ENCODE peak calls at places on chromosomes 13 and 19, in eight cellular contexts. U, V, D, R, N, E, Y and Q are unnamed samples.

GRCh38 chr13:19960673-19961015 is 2.1 kb downstream of the ZMYM2 start:
- DNase-seq in U (no peak), V (no peak), D (no peak), R (no peak), N (no peak), E (no peak), Y (no peak), Q (no peak)

GRCh38 chr19:48645652-48646191 is at the start of gene CA11:
- DNase-seq in U (no peak), V (no peak), D (no peak), R (peak; percentile 76), N (no peak), E (no peak), Y (no peak), Q (no peak)

GRCh38 chr19:2533686-2534085 is 57.8 kb downstream of the GADD45B start:
- DNase-seq in U (no peak), V (no peak), D (no peak), R (no peak), N (no peak), E (peak; percentile 51), Y (no peak), Q (no peak)

GRCh38 chr19:13042443-13043130 is 47.3 kb downstream of the NFIX start:
- DNase-seq in U (no peak), V (no peak), D (no peak), R (no peak), N (peak; percentile 59), E (no peak), Y (no peak), Q (no peak)

GRCh38 chr13:50911937-50912624 is 2.5 kb downstream of the RNASEH2B start:
- DNase-seq in U (peak; percentile 90), V (peak; percentile 86), D (peak; percentile 88), R (peak; percentile 96), N (peak; percentile 90), E (peak; percentile 78), Y (peak; percentile 58), Q (peak; percentile 82)

GRCh38 chr13:50170447-50171037 is 155.3 kb downstream of the KCNRG start:
- DNase-seq in U (no peak), V (no peak), D (no peak), R (no peak), N (peak; percentile 21), E (peak; percentile 69), Y (no peak), Q (no peak)

GRCh38 chr13:109427148-109427547 is 359.2 kb downstream of the IRS2 start:
- DNase-seq in U (no peak), V (no peak), D (no peak), R (no peak), N (no peak), E (no peak), Y (no peak), Q (no peak)

GRCh38 chr19:2602391-2603181 is 99.9 kb downstream of the GNG7 start:
- DNase-seq in U (peak; percentile 93), V (peak; percentile 82), D (peak; percentile 85), R (peak; percentile 76), N (peak; percentile 81), E (peak; percentile 37), Y (no peak), Q (peak; percentile 97)

GRCh38 chr13:65808061-65808460 is 1422.1 kb downstream of the PCDH9 start:
- DNase-seq in U (no peak), V (no peak), D (no peak), R (no peak), N (peak; percentile 49), E (no peak), Y (no peak), Q (no peak)

GRCh38 chr13:52830946-52831345 is 17.5 kb downstream of the PCDH8 start:
- DNase-seq in U (no peak), V (no peak), D (no peak), R (no peak), N (peak; percentile 34), E (no peak), Y (no peak), Q (no peak)

GRCh38 chr19:13681509-13681908 is 82.8 kb upstream of the MRI1 start:
- DNase-seq in U (no peak), V (no peak), D (no peak), R (no peak), N (no peak), E (no peak), Y (no peak), Q (no peak)

GRCh38 chr19:1169921-1170885 is 3.9 kb downstream of the SBNO2 start:
- DNase-seq in U (peak; percentile 90), V (no peak), D (no peak), R (peak; percentile 79), N (peak; percentile 83), E (no peak), Y (no peak), Q (no peak)

GRCh38 chr19:2654585-2654861 is 48.0 kb downstream of the GNG7 start:
- DNase-seq in U (no peak), V (no peak), D (no peak), R (no peak), N (no peak), E (no peak), Y (no peak), Q (no peak)

GRCh38 chr19:18265611-18265981 is 8.7 kb downstream of the IQCN start:
- DNase-seq in U (no peak), V (no peak), D (no peak), R (no peak), N (no peak), E (no peak), Y (no peak), Q (no peak)

GRCh38 chr19:53898166-53898565 is 10.9 kb upstream of the CACNG7 start:
- DNase-seq in U (no peak), V (no peak), D (no peak), R (no peak), N (no peak), E (no peak), Y (no peak), Q (no peak)

GRCh38 chr19:49149652-49150105 is 5.5 kb downstream of the HRC start:
- DNase-seq in U (peak; percentile 70), V (peak; percentile 77), D (peak; percentile 76), R (no peak), N (peak; percentile 83), E (peak; percentile 75), Y (peak; percentile 33), Q (peak; percentile 73)

GRCh38 chr19:8421484-8422461 is 8.7 kb downstream of the MARCHF2 start:
- DNase-seq in U (no peak), V (no peak), D (peak; percentile 42), R (no peak), N (no peak), E (no peak), Y (no peak), Q (no peak)

GRCh38 chr13:74886496-74886895 is 595.5 kb downstream of the TBC1D4 start:
- DNase-seq in U (no peak), V (no peak), D (no peak), R (no peak), N (peak; percentile 2), E (no peak), Y (no peak), Q (no peak)

GRCh38 chr13:65803706-65804392 is 1426.3 kb downstream of the PCDH9 start:
- DNase-seq in U (no peak), V (no peak), D (no peak), R (no peak), N (no peak), E (no peak), Y (no peak), Q (no peak)

GRCh38 chr13:21742041-21742440 is 71.2 kb downstream of the FGF9 start:
- DNase-seq in U (no peak), V (no peak), D (no peak), R (no peak), N (no peak), E (no peak), Y (no peak), Q (no peak)

GRCh38 chr19:52778811-52779210 is 7.8 kb downstream of the ZNF600 start:
- DNase-seq in U (no peak), V (no peak), D (no peak), R (no peak), N (peak; percentile 3), E (no peak), Y (no peak), Q (no peak)

GRCh38 chr13:40063278-40063698 is 407.8 kb downstream of the COG6 start:
- DNase-seq in U (no peak), V (no peak), D (peak; percentile 49), R (no peak), N (no peak), E (no peak), Y (no peak), Q (no peak)

GRCh38 chr13:90232291-90232690 is 1115.2 kb upstream of the MIR17HG start:
- DNase-seq in U (no peak), V (no peak), D (no peak), R (no peak), N (no peak), E (no peak), Y (no peak), Q (no peak)

DNA sequence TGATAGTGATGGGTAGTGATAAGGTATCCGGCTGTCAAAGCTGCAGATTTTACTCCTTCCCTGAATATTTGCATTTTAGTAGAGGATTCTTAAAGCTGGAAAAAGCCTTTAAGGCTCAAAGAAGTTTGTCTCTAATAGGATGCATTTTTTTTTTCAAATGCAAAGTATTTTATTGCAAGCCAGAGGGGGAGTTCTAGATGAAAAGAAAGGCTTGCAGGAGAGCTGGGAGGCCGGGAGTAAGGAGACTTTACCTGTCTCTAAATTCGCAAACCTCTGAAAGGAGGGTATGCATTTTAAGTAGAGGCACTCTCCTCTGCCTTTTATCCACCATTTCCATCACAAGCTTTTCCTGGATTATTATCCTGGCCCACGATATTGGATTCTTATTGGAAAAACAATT is 100.6 kb upstream of the FNDC3A start:
- DNase-seq in U (no peak), V (no peak), D (no peak), R (no peak), N (no peak), E (no peak), Y (no peak), Q (no peak)
- H3K4me3 ChIP-seq in U (no peak overlapping the region), V (no peak overlapping the region), D (no peak overlapping the region), R (no peak overlapping the region), N (no peak overlapping the region), E (no peak overlapping the region), Y (no peak overlapping the region), Q (no peak overlapping the region)

GRCh38 chr13:36475468-36475867 is 43.2 kb downstream of the CCNA1 start:
- DNase-seq in U (no peak), V (no peak), D (no peak), R (no peak), N (no peak), E (no peak), Y (no peak), Q (no peak)
- TF ChIP-seq CTCF in U (no peak), V (no peak), D (no peak), R (no peak), N (peak; percentile 3), E (no peak), Y (peak; percentile 43), Q (no peak)

GRCh38 chr19:46714523-46715106 is 2.3 kb downstream of the PRKD2 start:
- DNase-seq in U (no peak), V (no peak), D (no peak), R (no peak), N (no peak), E (peak; percentile 44), Y (no peak), Q (no peak)
- TF ChIP-seq POLR2A in U (no peak), V (no peak), D (no peak), R (no peak), N (no peak), E (no peak), Y (no peak), Q (no peak)

DNA sequence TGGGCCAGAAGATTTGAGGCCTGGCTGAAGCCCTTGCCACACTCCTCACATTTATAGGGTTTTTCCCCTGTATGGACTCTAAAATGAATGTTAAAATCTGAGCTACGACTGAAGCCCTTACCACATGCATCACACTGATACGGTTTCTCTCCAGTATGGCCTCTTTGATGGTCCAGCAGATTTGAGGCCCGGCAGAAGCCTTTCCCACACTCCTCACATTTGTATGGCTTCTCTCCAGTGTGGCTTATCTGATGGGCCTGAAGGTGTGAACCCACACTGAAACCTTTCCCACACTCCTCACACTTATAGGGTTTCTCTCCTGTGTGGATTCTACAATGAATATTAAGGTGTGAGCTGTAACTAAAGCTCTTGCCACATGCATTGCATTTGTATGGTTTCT is 21.0 kb downstream of the ZNF45 start:
- DNase-seq in U (no peak), V (no peak), D (no peak), R (no peak), N (no peak), E (no peak), Y (no peak), Q (no peak)
- H3K4me3 ChIP-seq in U (no peak overlapping the region), V (no peak overlapping the region), D (no peak overlapping the region), R (no peak overlapping the region), N (no peak overlapping the region), E (no peak overlapping the region), Y (no peak overlapping the region), Q (no peak overlapping the region)